ENCODE peak calls at places on chromosome 19, in eight cellular contexts. One of them, this sample, is unnamed.

GRCh38 chr19:18961767-18962423 is 20.9 kb upstream of the HOMER3 start:
- DNase-seq in effector CD4-positive, alpha-beta T cell: no peak
- DNase-seq in ovary: no peak
- DNase-seq in stimulated activated CD4-positive, alpha-beta T cell treated with anti-CD3 and anti-CD28 coated beads, Interleukin-4, amount 100 ng/mL, for 48 hours: no peak
- DNase-seq in HEK293T: no peak
- DNase-seq in IMR-90: no peak
- DNase-seq in ureter: no peak
- DNase-seq in activated CD4-positive, alpha-beta T cell treated with anti-CD3 and anti-CD28 coated beads for 24 hours: no peak
- DNase-seq in this sample: peak; percentile 41

GRCh38 chr19:10270180-10270615 is 722 bp upstream of the ICAM1 start:
- DNase-seq in effector CD4-positive, alpha-beta T cell: peak; percentile 48
- DNase-seq in ovary: peak; percentile 71
- DNase-seq in stimulated activated CD4-positive, alpha-beta T cell treated with anti-CD3 and anti-CD28 coated beads, Interleukin-4, amount 100 ng/mL, for 48 hours: peak; percentile 61
- DNase-seq in HEK293T: no peak
- DNase-seq in IMR-90: no peak
- DNase-seq in ureter: peak; percentile 75
- DNase-seq in activated CD4-positive, alpha-beta T cell treated with anti-CD3 and anti-CD28 coated beads for 24 hours: peak; percentile 66
- DNase-seq in this sample: no peak

GRCh38 chr19:37975071-37975470 is 68.1 kb downstream of the SIPA1L3 start:
- DNase-seq in effector CD4-positive, alpha-beta T cell: no peak
- DNase-seq in ovary: no peak
- DNase-seq in stimulated activated CD4-positive, alpha-beta T cell treated with anti-CD3 and anti-CD28 coated beads, Interleukin-4, amount 100 ng/mL, for 48 hours: no peak
- DNase-seq in HEK293T: no peak
- DNase-seq in IMR-90: no peak
- DNase-seq in ureter: no peak
- DNase-seq in activated CD4-positive, alpha-beta T cell treated with anti-CD3 and anti-CD28 coated beads for 24 hours: no peak
- DNase-seq in this sample: no peak

GRCh38 chr19:11152318-11153062 is 3.1 kb downstream of the SPC24 start:
- DNase-seq in effector CD4-positive, alpha-beta T cell: no peak
- DNase-seq in ovary: peak; percentile 78
- DNase-seq in stimulated activated CD4-positive, alpha-beta T cell treated with anti-CD3 and anti-CD28 coated beads, Interleukin-4, amount 100 ng/mL, for 48 hours: no peak
- DNase-seq in HEK293T: no peak
- DNase-seq in IMR-90: peak; percentile 78
- DNase-seq in ureter: peak; percentile 82
- DNase-seq in activated CD4-positive, alpha-beta T cell treated with anti-CD3 and anti-CD28 coated beads for 24 hours: no peak
- DNase-seq in this sample: no peak

GRCh38 chr19:31211088-31211487 is 138.1 kb downstream of the TSHZ3 start:
- DNase-seq in effector CD4-positive, alpha-beta T cell: no peak
- DNase-seq in ovary: no peak
- DNase-seq in stimulated activated CD4-positive, alpha-beta T cell treated with anti-CD3 and anti-CD28 coated beads, Interleukin-4, amount 100 ng/mL, for 48 hours: no peak
- DNase-seq in HEK293T: no peak
- DNase-seq in IMR-90: no peak
- DNase-seq in ureter: no peak
- DNase-seq in activated CD4-positive, alpha-beta T cell treated with anti-CD3 and anti-CD28 coated beads for 24 hours: no peak
- DNase-seq in this sample: no peak

GRCh38 chr19:800360-801029 is 3.2 kb downstream of the PTBP1 start:
- DNase-seq in effector CD4-positive, alpha-beta T cell: no peak
- DNase-seq in ovary: no peak
- DNase-seq in stimulated activated CD4-positive, alpha-beta T cell treated with anti-CD3 and anti-CD28 coated beads, Interleukin-4, amount 100 ng/mL, for 48 hours: no peak
- DNase-seq in HEK293T: no peak
- DNase-seq in IMR-90: no peak
- DNase-seq in ureter: peak; percentile 79
- DNase-seq in activated CD4-positive, alpha-beta T cell treated with anti-CD3 and anti-CD28 coated beads for 24 hours: no peak
- DNase-seq in this sample: no peak

GRCh38 chr19:18520848-18521691 is 800 bp downstream of the ELL start:
- DNase-seq in effector CD4-positive, alpha-beta T cell: peak; percentile 16
- DNase-seq in ovary: peak; percentile 73
- DNase-seq in stimulated activated CD4-positive, alpha-beta T cell treated with anti-CD3 and anti-CD28 coated beads, Interleukin-4, amount 100 ng/mL, for 48 hours: no peak
- DNase-seq in HEK293T: no peak
- DNase-seq in IMR-90: no peak
- DNase-seq in ureter: peak; percentile 70
- DNase-seq in activated CD4-positive, alpha-beta T cell treated with anti-CD3 and anti-CD28 coated beads for 24 hours: no peak
- DNase-seq in this sample: no peak

GRCh38 chr19:31296741-31297390 is 52.4 kb downstream of the TSHZ3 start:
- DNase-seq in effector CD4-positive, alpha-beta T cell: no peak
- DNase-seq in ovary: no peak
- DNase-seq in stimulated activated CD4-positive, alpha-beta T cell treated with anti-CD3 and anti-CD28 coated beads, Interleukin-4, amount 100 ng/mL, for 48 hours: no peak
- DNase-seq in HEK293T: no peak
- DNase-seq in IMR-90: no peak
- DNase-seq in ureter: no peak
- DNase-seq in activated CD4-positive, alpha-beta T cell treated with anti-CD3 and anti-CD28 coated beads for 24 hours: no peak
- DNase-seq in this sample: no peak

GRCh38 chr19:41999071-41999877 is 5.2 kb upstream of the ATP1A3 start:
- DNase-seq in effector CD4-positive, alpha-beta T cell: no peak
- DNase-seq in ovary: no peak
- DNase-seq in stimulated activated CD4-positive, alpha-beta T cell treated with anti-CD3 and anti-CD28 coated beads, Interleukin-4, amount 100 ng/mL, for 48 hours: no peak
- DNase-seq in HEK293T: no peak
- DNase-seq in IMR-90: no peak
- DNase-seq in ureter: no peak
- DNase-seq in activated CD4-positive, alpha-beta T cell treated with anti-CD3 and anti-CD28 coated beads for 24 hours: no peak
- DNase-seq in this sample: no peak